ENCODE peak calls at places on chromosomes 4 and X, in eight cellular contexts. F, K, J, P, Y, G, B and E are unnamed samples.

GRCh38 chrX:15579778-15580747 is 20.7 kb downstream of the ACE2 start:
- DNase-seq in F (peak; percentile 93), K (peak; percentile 53), J (no peak), P (no peak), Y (no peak), G (no peak), B (peak; percentile 67), E (no peak)

GRCh38 chr4:73523126-73523525 is 41.6 kb downstream of the AFM start:
- DNase-seq in F (no peak), K (no peak), J (no peak), P (no peak), Y (no peak), G (no peak), B (no peak), E (no peak)

GRCh38 chr4:6196871-6197270 is 3.5 kb downstream of the JAKMIP1 start:
- DNase-seq in F (no peak), K (no peak), J (no peak), P (peak; percentile 57), Y (no peak), G (no peak), B (no peak), E (no peak)

GRCh38 chr4:142324572-142324971 is 521.5 kb downstream of the INPP4B start:
- DNase-seq in F (no peak), K (no peak), J (no peak), P (no peak), Y (no peak), G (no peak), B (no peak), E (no peak)

GRCh38 chr4:186770446-186771175 is 47.0 kb upstream of the FAT1 start:
- DNase-seq in F (peak; percentile 26), K (no peak), J (no peak), P (no peak), Y (peak; percentile 63), G (no peak), B (no peak), E (no peak)

GRCh38 chr4:161148051-161148450 is 1015.7 kb downstream of the FSTL5 start:
- DNase-seq in F (no peak), K (no peak), J (no peak), P (no peak), Y (no peak), G (no peak), B (peak; percentile 28), E (no peak)

GRCh38 chrX:154653048-154653401 is 354 bp downstream of the CTAG2 start:
- DNase-seq in F (no peak), K (no peak), J (no peak), P (no peak), Y (no peak), G (no peak), B (no peak), E (no peak)

GRCh38 chr4:16859031-16859430 is 39.4 kb downstream of the LDB2 start:
- DNase-seq in F (no peak), K (no peak), J (no peak), P (no peak), Y (no peak), G (no peak), B (no peak), E (no peak)

GRCh38 chr4:81459233-81459632 is 12.5 kb downstream of the RASGEF1B start:
- DNase-seq in F (no peak), K (no peak), J (no peak), P (no peak), Y (no peak), G (no peak), B (no peak), E (no peak)

GRCh38 chr4:41205130-41205529 is 9.2 kb downstream of the APBB2 start:
- DNase-seq in F (no peak), K (no peak), J (no peak), P (no peak), Y (no peak), G (no peak), B (no peak), E (no peak)

GRCh38 chrX:115260330-115260729 is 26.4 kb upstream of the LRCH2 start:
- DNase-seq in F (peak; percentile 16), K (no peak), J (no peak), P (no peak), Y (peak; percentile 3), G (no peak), B (no peak), E (no peak)

GRCh38 chr4:163382178-163382869 is 38.6 kb downstream of the NPY5R start:
- DNase-seq in F (no peak), K (no peak), J (no peak), P (no peak), Y (no peak), G (no peak), B (no peak), E (no peak)

GRCh38 chr4:85961887-85962286 is 398.0 kb downstream of the MAPK10 start:
- DNase-seq in F (no peak), K (no peak), J (no peak), P (no peak), Y (no peak), G (no peak), B (no peak), E (no peak)

GRCh38 chr4:101199507-101200285 is 147.6 kb downstream of the PPP3CA start:
- DNase-seq in F (peak; percentile 63), K (no peak), J (no peak), P (no peak), Y (no peak), G (no peak), B (no peak), E (no peak)

GRCh38 chr4:160318567-160319220 is 1215.8 kb downstream of the RAPGEF2 start:
- DNase-seq in F (no peak), K (no peak), J (no peak), P (no peak), Y (no peak), G (no peak), B (peak; percentile 47), E (no peak)

GRCh38 chr4:140330311-140330900 is 43.0 kb upstream of the SCOC start:
- DNase-seq in F (peak; percentile 74), K (no peak), J (peak; percentile 16), P (no peak), Y (no peak), G (no peak), B (no peak), E (no peak)

GRCh38 chr4:123166023-123166422 is 230.6 kb upstream of the SPRY1 start:
- DNase-seq in F (no peak), K (no peak), J (no peak), P (no peak), Y (no peak), G (no peak), B (no peak), E (no peak)

GRCh38 chrX:68433155-68433980 is at the start of gene OPHN1:
- DNase-seq in F (peak; percentile 79), K (peak; percentile 79), J (peak; percentile 50), P (peak; percentile 93), Y (no peak), G (peak; percentile 65), B (peak; percentile 80), E (peak; percentile 39)